ENCODE peak calls at places on chromosome 11, in four cellular contexts. One of them, this sample, is unnamed.

GRCh38 chr11:117417856-117418255 is 90.2 kb downstream of the CEP164 start:
- DNase-seq in pancreas: no peak
- DNase-seq in mammary epithelial cell: no peak
- DNase-seq in colonic mucosa: no peak
- DNase-seq in this sample: no peak

GRCh38 chr11:107653077-107653476 is 58.8 kb downstream of the SLN start:
- DNase-seq in pancreas: no peak
- DNase-seq in mammary epithelial cell: no peak
- DNase-seq in colonic mucosa: no peak
- DNase-seq in this sample: no peak

GRCh38 chr11:62839050-62840015 is at the start of gene WDR74:
- DNase-seq in pancreas: peak
- DNase-seq in mammary epithelial cell: peak
- DNase-seq in colonic mucosa: peak
- DNase-seq in this sample: peak

GRCh38 chr11:95563173-95563572 is 226.4 kb downstream of the FAM76B start:
- DNase-seq in pancreas: no peak
- DNase-seq in mammary epithelial cell: no peak
- DNase-seq in colonic mucosa: no peak
- DNase-seq in this sample: no peak

GRCh38 chr11:134756811-134757540 is 344.9 kb upstream of the B3GAT1 start:
- DNase-seq in pancreas: no peak
- DNase-seq in mammary epithelial cell: no peak
- DNase-seq in colonic mucosa: no peak
- DNase-seq in this sample: no peak

GRCh38 chr11:125667151-125667550 is 13.5 kb downstream of the ACRV1 start:
- DNase-seq in pancreas: no peak
- DNase-seq in mammary epithelial cell: no peak
- DNase-seq in colonic mucosa: no peak
- DNase-seq in this sample: no peak

GRCh38 chr11:74134661-74135515 is 35.9 kb downstream of the C2CD3 start:
- DNase-seq in pancreas: no peak
- DNase-seq in mammary epithelial cell: peak
- DNase-seq in colonic mucosa: no peak
- DNase-seq in this sample: no peak

GRCh38 chr11:111206472-111206871 is 39.1 kb upstream of the POU2AF2 start:
- DNase-seq in pancreas: no peak
- DNase-seq in mammary epithelial cell: peak
- DNase-seq in colonic mucosa: no peak
- DNase-seq in this sample: no peak

GRCh38 chr11:61963016-61963281 is 4.5 kb downstream of the FTH1 start:
- DNase-seq in pancreas: no peak
- DNase-seq in mammary epithelial cell: no peak
- DNase-seq in colonic mucosa: no peak
- DNase-seq in this sample: peak

GRCh38 chr11:80838153-80838552 is 1397.3 kb upstream of the TENM4 start:
- DNase-seq in pancreas: no peak
- DNase-seq in mammary epithelial cell: no peak
- DNase-seq in colonic mucosa: no peak
- DNase-seq in this sample: no peak

GRCh38 chr11:13777341-13777985 is 109.0 kb downstream of the FAR1 start:
- DNase-seq in pancreas: no peak
- DNase-seq in mammary epithelial cell: no peak
- DNase-seq in colonic mucosa: no peak
- DNase-seq in this sample: no peak

GRCh38 chr11:37963440-37963839 is 1365.4 kb upstream of the RAG2 start:
- DNase-seq in pancreas: no peak
- DNase-seq in mammary epithelial cell: no peak
- DNase-seq in colonic mucosa: no peak
- DNase-seq in this sample: no peak

GRCh38 chr11:11580831-11581492 is 40.8 kb downstream of the GALNT18 start:
- DNase-seq in pancreas: no peak
- DNase-seq in mammary epithelial cell: peak
- DNase-seq in colonic mucosa: no peak
- DNase-seq in this sample: no peak

GRCh38 chr11:76889414-76889975 is 28.8 kb downstream of the ACER3 start:
- DNase-seq in pancreas: no peak
- DNase-seq in mammary epithelial cell: no peak
- DNase-seq in colonic mucosa: no peak
- DNase-seq in this sample: no peak

GRCh38 chr11:75667831-75668507 is 869 bp downstream of the MAP6 start:
- DNase-seq in pancreas: peak
- DNase-seq in mammary epithelial cell: peak
- DNase-seq in colonic mucosa: peak
- DNase-seq in this sample: peak

GRCh38 chr11:17978553-17979287 is 34.1 kb downstream of the SERGEF start:
- DNase-seq in pancreas: peak
- DNase-seq in mammary epithelial cell: peak
- DNase-seq in colonic mucosa: peak
- DNase-seq in this sample: peak

GRCh38 chr11:70712471-70712870 is 314.1 kb downstream of the CTTN start:
- DNase-seq in pancreas: no peak
- DNase-seq in mammary epithelial cell: no peak
- DNase-seq in colonic mucosa: peak
- DNase-seq in this sample: peak

GRCh38 chr11:70715166-70715565 is 316.8 kb downstream of the CTTN start:
- DNase-seq in pancreas: no peak
- DNase-seq in mammary epithelial cell: no peak
- DNase-seq in colonic mucosa: no peak
- DNase-seq in this sample: no peak

GRCh38 chr11:70713988-70714665 is 315.8 kb downstream of the CTTN start:
- DNase-seq in pancreas: no peak
- DNase-seq in mammary epithelial cell: no peak
- DNase-seq in colonic mucosa: no peak
- DNase-seq in this sample: no peak

GRCh38 chr11:70711911-70712185 is 313.5 kb downstream of the CTTN start:
- DNase-seq in pancreas: no peak
- DNase-seq in mammary epithelial cell: no peak
- DNase-seq in colonic mucosa: no peak
- DNase-seq in this sample: no peak

GRCh38 chr11:70713436-70713835 is 315.1 kb downstream of the CTTN start:
- DNase-seq in pancreas: no peak
- DNase-seq in mammary epithelial cell: no peak
- DNase-seq in colonic mucosa: no peak
- DNase-seq in this sample: no peak
- H3K27ac ChIP-seq in pancreas: no peak
- H3K27ac ChIP-seq in mammary epithelial cell: no peak
- H3K27ac ChIP-seq in colonic mucosa: no peak
- H3K27ac ChIP-seq in this sample: no peak

GRCh38 chr11:69917529-69917928 is 98.3 kb upstream of the FGF3 start:
- DNase-seq in pancreas: no peak
- DNase-seq in mammary epithelial cell: no peak
- DNase-seq in colonic mucosa: no peak
- DNase-seq in this sample: no peak

GRCh38 chr11:69914286-69915150 is 95.3 kb upstream of the FGF3 start:
- DNase-seq in pancreas: peak
- DNase-seq in mammary epithelial cell: peak
- DNase-seq in colonic mucosa: no peak
- DNase-seq in this sample: peak

GRCh38 chr11:69916806-69917387 is 97.7 kb upstream of the FGF3 start:
- DNase-seq in pancreas: no peak
- DNase-seq in mammary epithelial cell: no peak
- DNase-seq in colonic mucosa: no peak
- DNase-seq in this sample: peak

GRCh38 chr11:69915151-69915500 is 95.9 kb upstream of the FGF3 start:
- DNase-seq in pancreas: no peak
- DNase-seq in mammary epithelial cell: peak
- DNase-seq in colonic mucosa: no peak
- DNase-seq in this sample: no peak

DNA sequence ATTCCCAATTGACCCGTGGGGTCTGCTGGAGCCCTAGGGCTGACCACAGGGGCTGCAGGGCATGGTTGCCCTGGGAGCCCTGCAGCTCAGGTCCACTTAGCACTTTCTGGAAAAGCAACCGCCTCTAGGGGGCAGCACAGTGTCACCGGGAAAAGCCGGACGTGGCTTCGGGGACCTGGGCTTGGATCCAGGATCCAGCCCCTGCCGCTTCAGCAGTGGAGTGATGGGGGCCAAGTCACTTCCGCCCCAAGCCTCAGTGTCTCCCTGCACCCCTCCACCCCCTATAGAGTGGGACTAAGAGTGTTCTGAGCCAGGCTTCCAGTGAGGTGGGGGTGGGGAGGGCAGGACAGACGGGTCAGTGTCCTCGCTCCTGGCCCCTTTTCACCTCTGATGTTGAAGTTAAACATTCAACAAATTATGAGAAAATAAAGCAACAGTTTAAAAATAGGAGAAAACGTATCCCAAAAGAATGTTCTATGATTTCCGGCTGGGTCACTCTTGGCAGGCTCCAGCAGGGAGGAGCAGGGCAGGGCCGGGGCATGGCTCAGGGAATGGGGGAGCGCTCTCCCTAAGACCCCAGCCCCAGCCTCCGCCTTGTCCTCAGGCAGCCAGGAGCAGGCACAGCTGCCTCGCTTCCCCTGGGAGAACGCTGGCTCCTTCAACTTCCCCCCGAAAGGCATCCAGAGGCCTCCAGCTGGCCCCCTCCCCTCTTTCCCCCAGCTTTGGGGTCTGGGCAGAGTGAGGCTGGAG is 96.5 kb upstream of the FGF3 start:
- DNase-seq in pancreas: peak
- DNase-seq in mammary epithelial cell: peak
- DNase-seq in colonic mucosa: peak
- DNase-seq in this sample: peak
- H3K27ac ChIP-seq in pancreas: peak
- H3K27ac ChIP-seq in mammary epithelial cell: peak
- H3K27ac ChIP-seq in colonic mucosa: no peak
- H3K27ac ChIP-seq in this sample: peak

GRCh38 chr11:47387944-47388696 is 9.8 kb upstream of the SPI1 start:
- DNase-seq in pancreas: no peak
- DNase-seq in mammary epithelial cell: no peak
- DNase-seq in colonic mucosa: no peak
- DNase-seq in this sample: peak
- H3K27ac ChIP-seq in pancreas: peak
- H3K27ac ChIP-seq in mammary epithelial cell: no peak
- H3K27ac ChIP-seq in colonic mucosa: peak
- H3K27ac ChIP-seq in this sample: no peak

GRCh38 chr11:66570117-66570825 is 1.9 kb upstream of the CTSF start:
- DNase-seq in pancreas: no peak
- DNase-seq in mammary epithelial cell: no peak
- DNase-seq in colonic mucosa: no peak
- DNase-seq in this sample: no peak

GRCh38 chr11:66567787-66568123 is 651 bp downstream of the CTSF start:
- DNase-seq in pancreas: no peak
- DNase-seq in mammary epithelial cell: no peak
- DNase-seq in colonic mucosa: no peak
- DNase-seq in this sample: no peak

GRCh38 chr11:66566221-66566620 is 2.2 kb downstream of the CTSF start:
- DNase-seq in pancreas: no peak
- DNase-seq in mammary epithelial cell: no peak
- DNase-seq in colonic mucosa: no peak
- DNase-seq in this sample: no peak

GRCh38 chr11:66569076-66569475 is 670 bp upstream of the CTSF start:
- DNase-seq in pancreas: no peak
- DNase-seq in mammary epithelial cell: no peak
- DNase-seq in colonic mucosa: no peak
- DNase-seq in this sample: no peak

DNA sequence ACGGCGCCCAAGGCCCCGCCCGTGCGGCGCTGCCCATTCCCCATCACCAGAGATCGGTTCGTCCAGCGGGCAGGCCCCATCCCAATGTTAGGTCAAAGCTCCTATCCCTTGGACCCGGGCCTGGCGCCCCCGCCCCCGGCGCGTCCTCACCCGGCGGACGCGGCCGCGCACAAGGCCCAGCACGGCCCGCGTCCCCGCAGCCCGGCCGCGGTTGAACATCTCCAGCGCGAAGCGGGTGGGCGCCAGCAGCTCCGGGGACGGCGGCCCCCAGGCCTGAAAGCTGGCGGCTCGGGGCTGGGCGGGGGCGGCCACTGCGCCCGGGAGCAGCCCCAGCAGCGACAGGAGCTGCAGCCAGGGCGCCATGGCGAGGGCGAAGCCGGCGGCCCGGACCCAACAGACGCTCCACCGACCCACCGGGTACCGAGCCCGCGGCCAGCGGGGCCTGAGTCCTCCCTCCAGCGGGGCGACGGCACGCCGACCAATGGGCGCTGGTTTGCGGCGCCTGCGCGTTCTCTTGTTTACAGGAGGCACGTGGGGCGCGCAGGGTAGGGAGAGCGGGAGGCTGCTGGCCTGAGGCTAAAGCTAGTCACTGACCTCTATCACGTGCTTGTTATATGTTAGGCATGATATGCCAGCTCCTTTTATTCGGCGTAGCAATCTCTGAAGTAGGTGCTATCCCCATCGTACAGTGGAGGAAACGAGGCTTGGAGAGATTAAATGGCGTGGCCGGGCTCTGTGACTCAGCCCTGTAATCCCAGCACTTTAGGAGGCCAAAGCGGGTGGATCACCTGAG is at the start of gene CTSF:
- DNase-seq in pancreas: peak
- DNase-seq in mammary epithelial cell: peak
- DNase-seq in colonic mucosa: peak
- DNase-seq in this sample: peak
- H3K27ac ChIP-seq in pancreas: no peak
- H3K27ac ChIP-seq in mammary epithelial cell: no peak
- H3K27ac ChIP-seq in colonic mucosa: no peak
- H3K27ac ChIP-seq in this sample: peak

GRCh38 chr11:15551897-15552851 is 437.5 kb downstream of the INSC start:
- DNase-seq in pancreas: no peak
- DNase-seq in mammary epithelial cell: no peak
- DNase-seq in colonic mucosa: no peak
- DNase-seq in this sample: no peak
- H3K27ac ChIP-seq in pancreas: no peak
- H3K27ac ChIP-seq in mammary epithelial cell: no peak
- H3K27ac ChIP-seq in colonic mucosa: no peak
- H3K27ac ChIP-seq in this sample: no peak

GRCh38 chr11:43687120-43687791 is 6.7 kb downstream of the HSD17B12 start:
- DNase-seq in pancreas: no peak
- DNase-seq in mammary epithelial cell: peak
- DNase-seq in colonic mucosa: peak
- DNase-seq in this sample: peak
- H3K27ac ChIP-seq in pancreas: no peak
- H3K27ac ChIP-seq in mammary epithelial cell: peak
- H3K27ac ChIP-seq in colonic mucosa: no peak
- H3K27ac ChIP-seq in this sample: no peak

GRCh38 chr11:48170176-48170839 is 46.3 kb upstream of the OR4B1 start:
- DNase-seq in pancreas: no peak
- DNase-seq in mammary epithelial cell: no peak
- DNase-seq in colonic mucosa: no peak
- DNase-seq in this sample: no peak
- H3K27ac ChIP-seq in pancreas: no peak
- H3K27ac ChIP-seq in mammary epithelial cell: no peak
- H3K27ac ChIP-seq in colonic mucosa: no peak
- H3K27ac ChIP-seq in this sample: no peak